ENCODE peak calls at places on chromosomes 16 and 17, in eight cellular contexts. O is PC-3, J is MM.1S, C is fibroblast of lung, L is IMR-90, S is PC-9, T is GM12878, A is A549. W is an unnamed sample.

GRCh38 chr16:8866118-8866883 is 2.5 kb downstream of the CARHSP1 start:
- DNase-seq in O (no peak), J (no peak), C (no peak), L (no peak), S (no peak), T (no peak), A (no peak), W (no peak)

GRCh38 chr16:77043076-77043475 is 147.9 kb upstream of the MON1B start:
- DNase-seq in O (peak; percentile 43), J (peak; percentile 18), C (peak; percentile 46), L (no peak), S (no peak), T (no peak), A (peak; percentile 14), W (no peak)

GRCh38 chr16:397736-398332 is 835 bp downstream of the NME4 start:
- DNase-seq in O (peak; percentile 57), J (peak; percentile 69), C (peak; percentile 73), L (peak; percentile 61), S (no peak), T (no peak), A (peak; percentile 86), W (peak; percentile 80)

GRCh38 chr17:43579570-43580140 is 33.5 kb upstream of the ETV4 start:
- DNase-seq in O (peak; percentile 87), J (no peak), C (peak; percentile 48), L (peak; percentile 95), S (peak; percentile 58), T (no peak), A (peak; percentile 43), W (peak; percentile 89)

GRCh38 chr17:4536742-4537411 is 18.3 kb downstream of the MYBBP1A start:
- DNase-seq in O (no peak), J (no peak), C (peak; percentile 12), L (peak; percentile 7), S (no peak), T (no peak), A (no peak), W (no peak)

GRCh38 chr16:50879873-50880695 is 138.2 kb downstream of the CYLD start:
- DNase-seq in O (no peak), J (no peak), C (no peak), L (no peak), S (no peak), T (no peak), A (no peak), W (peak; percentile 13)

GRCh38 chr17:80621335-80622169 is 76.9 kb downstream of the RPTOR start:
- DNase-seq in O (no peak), J (no peak), C (no peak), L (no peak), S (no peak), T (no peak), A (no peak), W (no peak)

GRCh38 chr17:21400816-21401593 is 24.8 kb downstream of the KCNJ12 start:
- DNase-seq in O (no peak), J (no peak), C (no peak), L (no peak), S (no peak), T (no peak), A (no peak), W (no peak)

GRCh38 chr16:68778551-68779231 is 41.6 kb downstream of the CDH1 start:
- DNase-seq in O (peak; percentile 87), J (no peak), C (no peak), L (no peak), S (peak; percentile 70), T (no peak), A (no peak), W (peak; percentile 92)

GRCh38 chr17:38912221-38912813 is 13.1 kb upstream of the LASP1NB start:
- DNase-seq in O (no peak), J (no peak), C (peak; percentile 58), L (no peak), S (no peak), T (no peak), A (no peak), W (no peak)

GRCh38 chr16:22299036-22299435 is 1.8 kb downstream of the POLR3E start:
- DNase-seq in O (no peak), J (no peak), C (no peak), L (no peak), S (no peak), T (no peak), A (no peak), W (no peak)

GRCh38 chr17:80372922-80373570 is 41.9 kb upstream of the ENDOV start:
- DNase-seq in O (no peak), J (no peak), C (no peak), L (no peak), S (no peak), T (no peak), A (no peak), W (no peak)

GRCh38 chr17:17096438-17097178 is 54.4 kb downstream of the MPRIP start:
- DNase-seq in O (no peak), J (no peak), C (peak; percentile 53), L (peak; percentile 59), S (no peak), T (no peak), A (no peak), W (no peak)

GRCh38 chr17:82232876-82233785 is 4.3 kb downstream of the SLC16A3 start:
- DNase-seq in O (no peak), J (no peak), C (no peak), L (no peak), S (no peak), T (no peak), A (no peak), W (peak; percentile 7)

GRCh38 chr16:49276646-49277385 is 4.8 kb downstream of the CBLN1 start:
- DNase-seq in O (no peak), J (no peak), C (no peak), L (no peak), S (no peak), T (no peak), A (no peak), W (no peak)

GRCh38 chr17:83064732-83065659 is 14.4 kb upstream of the METRNL start:
- DNase-seq in O (peak; percentile 72), J (no peak), C (no peak), L (no peak), S (peak; percentile 67), T (no peak), A (no peak), W (peak; percentile 37)

GRCh38 chr16:50351116-50351515 is 17.7 kb downstream of the BRD7 start:
- DNase-seq in O (no peak), J (no peak), C (no peak), L (peak; percentile 41), S (no peak), T (no peak), A (no peak), W (no peak)

GRCh38 chr17:47257651-47258339 is 4.2 kb downstream of the ITGB3 start:
- DNase-seq in O (peak; percentile 88), J (no peak), C (peak; percentile 66), L (peak; percentile 72), S (no peak), T (no peak), A (no peak), W (no peak)

GRCh38 chr17:4365103-4365627 is 1.3 kb downstream of the UBE2G1 start:
- DNase-seq in O (peak; percentile 86), J (peak; percentile 95), C (peak; percentile 93), L (peak; percentile 88), S (peak; percentile 87), T (peak; percentile 88), A (peak; percentile 98), W (peak; percentile 93)

GRCh38 chr17:81680150-81680549 is 3.4 kb downstream of the ARL16 start:
- DNase-seq in O (no peak), J (no peak), C (no peak), L (no peak), S (no peak), T (no peak), A (no peak), W (no peak)

GRCh38 chr16:67104061-67104460 is 5.7 kb upstream of the PHAF1 start:
- DNase-seq in O (peak; percentile 36), J (no peak), C (peak; percentile 43), L (peak; percentile 23), S (peak; percentile 11), T (no peak), A (no peak), W (peak; percentile 65)

DNA sequence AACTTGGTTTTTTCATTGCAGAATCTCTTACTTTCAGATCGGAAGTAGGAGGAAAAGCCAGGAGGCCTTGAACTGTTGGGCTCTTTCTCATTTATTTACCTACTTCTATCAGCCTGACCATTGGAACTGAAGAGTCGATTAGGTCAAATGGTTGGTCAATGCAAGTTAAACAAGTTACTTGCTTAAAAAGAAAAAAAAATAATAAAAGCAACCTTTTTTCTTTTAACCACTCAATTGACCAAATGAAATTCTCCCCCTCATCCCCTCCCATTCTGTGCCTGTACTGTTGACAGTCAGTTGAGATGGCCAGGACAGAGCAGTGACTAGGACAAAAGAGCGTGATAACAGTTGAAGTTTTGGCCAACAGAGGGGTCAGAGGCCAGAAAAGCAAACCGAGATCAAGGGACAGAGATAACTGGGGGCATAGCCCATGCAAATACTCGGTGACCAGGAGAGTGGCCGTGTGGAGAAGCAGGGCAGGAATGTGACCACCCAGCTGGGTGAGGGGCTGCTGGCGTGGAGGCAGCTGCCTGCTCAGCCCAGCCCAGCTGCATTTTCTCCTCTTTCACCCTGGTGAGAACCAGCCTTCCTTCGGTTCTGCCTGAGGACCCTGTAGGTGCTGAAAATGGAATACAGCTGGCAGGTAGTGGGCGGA is 72.2 kb downstream of the HS3ST3B1 start:
- DNase-seq in O (no peak), J (no peak), C (no peak), L (no peak), S (no peak), T (no peak), A (no peak), W (no peak)
- H3K4me2 ChIP-seq in O (no peak overlapping the region), J (no peak overlapping the region), C (peak overlapping the region; percentile 2), L (peak overlapping the region; percentile 52), S (no peak overlapping the region), T (no peak overlapping the region), A (no peak overlapping the region), W (no peak overlapping the region)

GRCh38 chr16:85934210-85934609 is 35.2 kb downstream of the IRF8 start:
- DNase-seq in O (no peak), J (no peak), C (no peak), L (no peak), S (no peak), T (no peak), A (no peak), W (no peak)
- H3K4me2 ChIP-seq in O (no peak overlapping the region), J (no peak overlapping the region), C (no peak overlapping the region), L (no peak overlapping the region), S (no peak overlapping the region), T (no peak overlapping the region), A (no peak overlapping the region), W (no peak overlapping the region)

GRCh38 chr17:76670708-76671122 is 27.2 kb upstream of the ST6GALNAC1 start:
- DNase-seq in O (no peak), J (no peak), C (no peak), L (no peak), S (no peak), T (no peak), A (no peak), W (no peak)
- H3K4me2 ChIP-seq in O (no peak overlapping the region), J (peak overlapping the region; percentile 89), C (no peak overlapping the region), L (no peak overlapping the region), S (peak overlapping the region; percentile 78), T (no peak overlapping the region), A (peak overlapping the region; percentile 83), W (peak overlapping the region; percentile 62)

DNA sequence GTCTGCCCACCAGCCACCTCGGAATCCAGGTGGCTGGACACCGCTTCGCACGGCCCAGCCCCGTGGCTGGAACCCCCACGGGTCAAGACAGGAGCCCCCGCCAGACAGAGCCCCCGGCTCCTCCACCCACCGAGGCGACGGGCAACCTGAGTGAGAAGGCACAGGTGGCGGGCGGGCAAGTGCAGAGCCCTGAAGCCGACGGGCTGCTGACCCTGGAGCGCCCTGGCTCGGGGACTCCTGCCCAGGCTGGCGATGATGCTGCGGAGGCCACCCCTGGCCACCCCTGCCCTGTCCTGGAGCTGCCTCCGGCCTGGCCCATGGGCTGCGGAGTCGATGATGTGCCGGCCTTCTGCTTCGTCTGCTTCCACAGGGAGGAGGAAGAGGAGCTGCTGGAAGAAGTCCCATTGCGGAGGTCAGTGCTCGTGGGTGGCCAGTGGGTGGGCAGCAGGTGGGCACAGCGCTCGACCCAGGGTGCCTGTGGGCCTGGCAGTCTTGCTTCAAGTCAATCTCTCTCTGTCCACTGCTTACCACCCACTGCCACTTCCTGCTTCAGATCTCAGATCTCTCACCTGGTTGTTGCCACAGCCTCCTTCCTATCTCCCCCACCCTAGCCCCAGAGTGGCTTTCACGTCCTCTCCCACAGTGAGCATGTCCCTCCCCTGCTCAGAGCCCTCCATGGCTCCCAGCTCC is 33.1 kb upstream of the SBK1 start:
- DNase-seq in O (no peak), J (no peak), C (no peak), L (no peak), S (no peak), T (no peak), A (no peak), W (no peak)
- H3K4me2 ChIP-seq in O (no peak overlapping the region), J (peak overlapping the region; percentile 4), C (no peak overlapping the region), L (no peak overlapping the region), S (no peak overlapping the region), T (no peak overlapping the region), A (no peak overlapping the region), W (no peak overlapping the region)

W was measured in trophoblast cell.